ENCODE peak calls at places on chromosomes 6 and 20, in seven cellular contexts. G is NCI-H1092 treated with DMSO at 0.1 percent for 48 hours, I is LHCN-M2, W is posterior cingulate gyrus, B is NCI-H748 treated with DMSO at 0.1 percent for 48 hours, S is ACHN, H is fibroblast of the aortic adventitia. J is an unnamed sample.

GRCh38 chr6:139525415-139525814 is 151.0 kb upstream of the CITED2 start:
- DNase-seq in G (no peak), I (no peak), W (no peak), B (no peak), S (no peak), H (no peak), J (no peak)

GRCh38 chr20:62274332-62275262 is 28.2 kb upstream of the ADRM1 start:
- DNase-seq in G (no peak), I (no peak), W (peak; percentile 96), B (no peak), S (no peak), H (no peak), J (peak; percentile 50)

GRCh38 chr20:36741072-36741471 is 4.8 kb downstream of the NDRG3 start:
- DNase-seq in G (no peak), I (no peak), W (peak; percentile 39), B (no peak), S (no peak), H (no peak), J (no peak)

GRCh38 chr6:47083586-47084047 is 41.5 kb upstream of the ADGRF1 start:
- DNase-seq in G (peak; percentile 81), I (peak; percentile 79), W (no peak), B (peak; percentile 47), S (no peak), H (peak; percentile 99), J (peak; percentile 86)

GRCh38 chr6:38016824-38017223 is 197.3 kb downstream of the ZFAND3 start:
- DNase-seq in G (no peak), I (no peak), W (no peak), B (no peak), S (no peak), H (no peak), J (no peak)

GRCh38 chr6:170222498-170223471 is 68.1 kb downstream of the DLL1 start:
- DNase-seq in G (peak; percentile 85), I (no peak), W (peak; percentile 69), B (peak; percentile 82), S (no peak), H (no peak), J (peak; percentile 38)

GRCh38 chr20:38343107-38343797 is 3.0 kb upstream of the LBP start:
- DNase-seq in G (no peak), I (no peak), W (no peak), B (no peak), S (no peak), H (no peak), J (no peak)

GRCh38 chr6:21653902-21654301 is 60.4 kb downstream of the SOX4 start:
- DNase-seq in G (no peak), I (no peak), W (peak; percentile 29), B (no peak), S (no peak), H (no peak), J (no peak)

GRCh38 chr6:121216928-121217327 is 117.4 kb downstream of the TBC1D32 start:
- DNase-seq in G (no peak), I (peak; percentile 93), W (no peak), B (no peak), S (no peak), H (no peak), J (no peak)

GRCh38 chr20:20010639-20011500 is 6.3 kb upstream of the NAA20 start:
- DNase-seq in G (peak; percentile 71), I (peak; percentile 67), W (no peak), B (peak; percentile 71), S (no peak), H (peak; percentile 25), J (peak; percentile 44)

GRCh38 chr20:22940350-22940749 is 94.8 kb upstream of the SSTR4 start:
- DNase-seq in G (no peak), I (no peak), W (no peak), B (no peak), S (no peak), H (no peak), J (no peak)

GRCh38 chr20:8305449-8305978 is 173.4 kb downstream of the PLCB1 start:
- DNase-seq in G (peak; percentile 9), I (no peak), W (peak; percentile 83), B (peak; percentile 84), S (peak; percentile 53), H (peak; percentile 20), J (peak; percentile 81)

GRCh38 chr6:40163924-40164323 is 229.7 kb upstream of the MOCS1 start:
- DNase-seq in G (no peak), I (no peak), W (no peak), B (no peak), S (no peak), H (no peak), J (no peak)

GRCh38 chr6:148819852-148820251 is 73.0 kb downstream of the UST start:
- DNase-seq in G (no peak), I (no peak), W (no peak), B (no peak), S (no peak), H (no peak), J (no peak)

GRCh38 chr20:5119435-5120188 is at the start of gene PCNA:
- DNase-seq in G (peak; percentile 97), I (peak; percentile 98), W (peak; percentile 100), B (peak; percentile 99), S (peak; percentile 96), H (peak; percentile 94), J (peak; percentile 99)

GRCh38 chr6:51678274-51678673 is 409.1 kb downstream of the PKHD1 start:
- DNase-seq in G (no peak), I (no peak), W (no peak), B (no peak), S (no peak), H (no peak), J (no peak)

GRCh38 chr6:25192562-25192961 is 86.6 kb upstream of the CARMIL1 start:
- DNase-seq in G (no peak), I (peak; percentile 75), W (no peak), B (no peak), S (peak; percentile 10), H (peak; percentile 61), J (no peak)

GRCh38 chr20:17062712-17063111 is 164.1 kb upstream of the PCSK2 start:
- DNase-seq in G (no peak), I (no peak), W (no peak), B (no peak), S (no peak), H (no peak), J (no peak)

GRCh38 chr6:147382945-147383554 is 125.4 kb upstream of the SAMD5 start:
- DNase-seq in G (no peak), I (peak; percentile 41), W (no peak), B (no peak), S (peak; percentile 49), H (peak; percentile 61), J (no peak)

GRCh38 chr6:41497994-41498393 is 48.2 kb upstream of the FOXP4 start:
- DNase-seq in G (no peak), I (no peak), W (peak; percentile 33), B (no peak), S (no peak), H (peak; percentile 51), J (no peak)